ENCODE peak calls at places on chromosomes 12 and 14, in four cellular contexts. M is NB4, D is NCI-H345, P is endothelial cell of umbilical vein. O is an unnamed sample.

GRCh38 chr14:100291305-100292075 is 14.8 kb downstream of the SLC25A29 start:
- DNase-seq in M (no peak), D (no peak), P (no peak), O (no peak)

GRCh38 chr12:124527861-124528561 is 39.4 kb downstream of the NCOR2 start:
- DNase-seq in M (no peak), D (no peak), P (no peak), O (no peak)

GRCh38 chr12:51635371-51635770 is 44.3 kb downstream of the SCN8A start:
- DNase-seq in M (no peak), D (no peak), P (no peak), O (no peak)

GRCh38 chr12:49583361-49584094 is 15.6 kb upstream of the MCRS1 start:
- DNase-seq in M (no peak), D (no peak), P (no peak), O (no peak)

GRCh38 chr12:15688202-15688736 is 100.9 kb downstream of the EPS8 start:
- DNase-seq in M (peak; percentile 82), D (no peak), P (no peak), O (no peak)

GRCh38 chr12:4290011-4290790 is 16.6 kb downstream of the CCND2 start:
- DNase-seq in M (no peak), D (no peak), P (no peak), O (no peak)

GRCh38 chr14:93346926-93347721 is at the start of gene COX8C:
- DNase-seq in M (no peak), D (no peak), P (no peak), O (no peak)

GRCh38 chr14:60356921-60357550 is 108.0 kb downstream of the PPM1A start:
- DNase-seq in M (no peak), D (peak; percentile 61), P (no peak), O (no peak)

GRCh38 chr12:12266389-12266872 is 413 bp downstream of the LRP6 start:
- DNase-seq in M (no peak), D (no peak), P (no peak), O (no peak)

GRCh38 chr14:73457050-73457934 is 1.1 kb downstream of the NUMB start:
- DNase-seq in M (peak; percentile 46), D (peak; percentile 26), P (peak; percentile 43), O (no peak)

GRCh38 chr14:35480119-35480769 is 53.7 kb upstream of the INSM2 start:
- DNase-seq in M (no peak), D (no peak), P (no peak), O (no peak)

GRCh38 chr12:123485756-123486155 is 27.8 kb downstream of the SNRNP35 start:
- DNase-seq in M (no peak), D (no peak), P (no peak), O (no peak)

GRCh38 chr14:24398943-24399801 is at the start of gene NYNRIN:
- DNase-seq in M (peak; percentile 52), D (peak; percentile 36), P (peak; percentile 58), O (no peak)

GRCh38 chr12:116183741-116184141 is 93.8 kb downstream of the MED13L start:
- DNase-seq in M (no peak), D (no peak), P (peak; percentile 13), O (peak; percentile 14)

GRCh38 chr14:80313806-80314205 is 102.5 kb upstream of the DIO2 start:
- DNase-seq in M (no peak), D (no peak), P (no peak), O (no peak)

GRCh38 chr14:94483729-94484275 is 7.8 kb upstream of the SERPINA9 start:
- DNase-seq in M (no peak), D (no peak), P (no peak), O (no peak)